ENCODE peak calls at places on chromosomes 13 and 19, in four cellular contexts. G is Peyer's patch; V is CD8-positive, alpha-beta T cell; I is HL-60. T is an unnamed sample.

GRCh38 chr13:83220241-83220640 is 662.0 kb downstream of the SLITRK1 start:
- DNase-seq in G (no peak), V (no peak), I (no peak), T (no peak)

GRCh38 chr13:109762791-109763190 is 23.6 kb downstream of the IRS2 start:
- DNase-seq in G (no peak), V (no peak), I (no peak), T (no peak)

GRCh38 chr19:40933025-40933424 is 51.0 kb upstream of the CYP2A7 start:
- DNase-seq in G (no peak), V (no peak), I (no peak), T (no peak)

GRCh38 chr13:109088101-109088500 is 458.7 kb downstream of the MYO16 start:
- DNase-seq in G (no peak), V (no peak), I (no peak), T (no peak)

GRCh38 chr19:1513492-1514294 is 874 bp upstream of the ADAMTSL5 start:
- DNase-seq in G (peak), V (peak), I (peak), T (peak)

GRCh38 chr19:16078759-16079707 is 2.7 kb downstream of the TPM4 start:
- DNase-seq in G (peak), V (peak), I (peak), T (peak)

GRCh38 chr13:43830481-43830873 is 43.7 kb upstream of the ENOX1 start:
- DNase-seq in G (no peak), V (no peak), I (peak), T (no peak)

GRCh38 chr13:42215578-42216421 is 56.2 kb upstream of the AKAP11 start:
- DNase-seq in G (peak), V (no peak), I (no peak), T (peak)

GRCh38 chr13:71866173-71867091 is 572 bp downstream of the DACH1 start:
- DNase-seq in G (peak), V (peak), I (peak), T (no peak)

T was measured in activated T-cell treated with anti-CD3 and anti-CD28 coated beads for 1 hour.